ENCODE peak calls at places on chromosome 6, in nine cellular contexts. X is lower leg skin; W is cardiac fibroblast; P is effector CD8-positive, alpha-beta T cell; R is activated effector memory CD4-positive, alpha-beta T cell treated with anti-CD3 and anti-CD28 coated beads, Interleukin-2, amount 50 U/mL, for 16 hours; K is HuH-7; J is EL; C is stimulated activated CD4-positive, alpha-beta T cell treated with anti-CD3 and anti-CD28 coated beads, Interleukin-1b, Interleukin-23, amount 100 ng/mL, for 24 hours; G is BE2C. L is an unnamed sample.

GRCh38 chr6:1726341-1726763 is 116.6 kb downstream of the FOXC1 start:
- DNase-seq in K (no peak), W (no peak), G (no peak), X (no peak), J (no peak), P (no peak), C (no peak), R (no peak), L (no peak)

GRCh38 chr6:17292600-17293133 is 11.5 kb downstream of the RBM24 start:
- DNase-seq in C (no peak), W (no peak), G (no peak), R (no peak), P (no peak), K (no peak), X (no peak), J (no peak), L (no peak)

GRCh38 chr6:12138377-12138776 is 126.3 kb downstream of the HIVEP1 start:
- DNase-seq in C (no peak), W (no peak), K (no peak), J (no peak), P (no peak), X (no peak), G (no peak), R (peak), L (no peak)

GRCh38 chr6:11009353-11009752 is 34.8 kb downstream of the ELOVL2 start:
- DNase-seq in J (peak), P (no peak), K (no peak), X (no peak), R (no peak), C (no peak), G (no peak), W (peak), L (no peak)

GRCh38 chr6:116406678-116407345 is 36.1 kb downstream of the DSE start:
- DNase-seq in K (no peak), C (no peak), G (no peak), X (no peak), J (peak), R (no peak), W (peak), P (no peak), L (no peak)

GRCh38 chr6:74277749-74278148 is 581.7 kb downstream of the CD109 start:
- DNase-seq in R (no peak), K (no peak), G (peak), W (peak), J (no peak), X (no peak), C (no peak), P (no peak), L (no peak)

GRCh38 chr6:21906826-21907225 is 313.3 kb downstream of the SOX4 start:
- DNase-seq in W (no peak), G (no peak), P (no peak), R (no peak), C (no peak), J (no peak), K (no peak), X (no peak), L (no peak)

GRCh38 chr6:81950877-81951276 is 198.4 kb upstream of the TENT5A start:
- DNase-seq in X (no peak), W (peak), R (no peak), J (peak), C (no peak), P (no peak), G (no peak), K (no peak), L (no peak)

GRCh38 chr6:138517635-138518034 is 18.3 kb upstream of the NHSL1 start:
- DNase-seq in R (peak), K (peak), X (no peak), J (peak), P (peak), G (peak), W (peak), C (peak), L (peak)

GRCh38 chr6:71028877-71029252 is 72.0 kb upstream of the B3GAT2 start:
- DNase-seq in R (no peak), W (no peak), C (no peak), K (no peak), G (no peak), J (no peak), X (no peak), P (no peak), L (no peak)

GRCh38 chr6:87799651-87800050 is 97.6 kb upstream of the AKIRIN2 start:
- DNase-seq in W (no peak), P (no peak), K (no peak), X (no peak), C (no peak), R (no peak), G (no peak), J (no peak), L (no peak)

GRCh38 chr6:168514216-168514615 is 73.2 kb downstream of the SMOC2 start:
- DNase-seq in P (no peak), W (peak), G (peak), C (no peak), X (peak), R (no peak), K (no peak), J (no peak), L (peak)

GRCh38 chr6:100171533-100172321 is 177.7 kb upstream of the MCHR2 start:
- DNase-seq in W (peak), P (no peak), C (no peak), R (no peak), K (no peak), J (peak), X (no peak), G (no peak), L (no peak)

GRCh38 chr6:138724015-138724414 is 49.6 kb upstream of the CCDC28A start:
- DNase-seq in P (no peak), K (peak), C (no peak), R (no peak), G (no peak), X (peak), J (peak), W (peak), L (no peak)

GRCh38 chr6:12245763-12246720 is 44.1 kb upstream of the EDN1 start:
- DNase-seq in R (no peak), C (no peak), X (no peak), J (peak), G (no peak), P (no peak), W (peak), K (no peak), L (no peak)

GRCh38 chr6:150544793-150545192 is 54.9 kb upstream of the PLEKHG1 start:
- DNase-seq in P (no peak), J (no peak), K (no peak), X (no peak), W (no peak), R (no peak), C (no peak), G (no peak), L (no peak)

GRCh38 chr6:15464211-15464725 is 198.6 kb downstream of the DTNBP1 start:
- DNase-seq in X (no peak), K (no peak), C (peak), W (peak), P (peak), J (peak), G (peak), R (peak), L (no peak)

GRCh38 chr6:7566031-7566556 is 23.9 kb upstream of the SNRNP48 start:
- DNase-seq in J (no peak), P (no peak), G (no peak), R (no peak), W (peak), C (no peak), X (no peak), K (no peak), L (no peak)

GRCh38 chr6:36968266-36968977 is 13.9 kb downstream of the PI16 start:
- DNase-seq in W (no peak), K (no peak), C (no peak), P (no peak), G (no peak), X (peak), J (no peak), R (peak), L (no peak)

GRCh38 chr6:148611213-148611612 is 135.6 kb upstream of the UST start:
- DNase-seq in X (peak), G (no peak), C (no peak), K (no peak), W (peak), R (no peak), J (peak), P (no peak), L (peak)

GRCh38 chr6:115302731-115303130 is 758.0 kb downstream of the FRK start:
- DNase-seq in X (no peak), W (no peak), J (no peak), K (no peak), R (no peak), C (no peak), P (no peak), G (no peak), L (no peak)

GRCh38 chr6:57173056-57173885 is 1.1 kb downstream of the BAG2 start:
- DNase-seq in J (peak), G (no peak), W (peak), R (peak), X (no peak), K (no peak), C (no peak), P (no peak), L (no peak)

GRCh38 chr6:132210886-132211563 is 190.2 kb downstream of the MOXD1 start:
- DNase-seq in K (no peak), J (no peak), G (no peak), R (no peak), W (no peak), C (no peak), P (no peak), X (no peak), L (no peak)

GRCh38 chr6:147879031-147879430 is 370.5 kb downstream of the SAMD5 start:
- DNase-seq in G (no peak), W (no peak), P (no peak), R (no peak), J (no peak), C (no peak), X (no peak), K (no peak), L (no peak)

GRCh38 chr6:41063884-41064285 is 8.3 kb downstream of the OARD1 start:
- DNase-seq in W (no peak), C (no peak), X (no peak), K (no peak), P (no peak), G (no peak), J (no peak), R (no peak), L (no peak)

GRCh38 chr6:47853766-47854165 is 71.9 kb downstream of the OPN5 start:
- DNase-seq in P (no peak), J (no peak), C (no peak), K (no peak), R (no peak), W (no peak), G (no peak), X (no peak), L (no peak)

GRCh38 chr6:145076110-145076841 is 659.0 kb downstream of the EPM2A start:
- DNase-seq in C (no peak), J (no peak), P (no peak), X (no peak), W (no peak), K (no peak), R (no peak), G (no peak), L (no peak)

GRCh38 chr6:135438907-135439535 is 58.5 kb downstream of the AHI1 start:
- DNase-seq in R (no peak), P (no peak), X (no peak), W (peak), G (no peak), C (no peak), K (peak), J (peak), L (no peak)